ENCODE peak calls at places on chromosome 16, in six cellular contexts. K is neuronal stem cell, C is H1, H is mesenchymal stem cell, E is H9, Q is IMR-90. I is an unnamed sample.

GRCh38 chr16:53372942-53373871 is 61.1 kb upstream of the RBL2 start:
- DNase-seq in K (no peak), C (peak; percentile 87), H (no peak), E (peak; percentile 60), Q (no peak), I (peak; percentile 90)

GRCh38 chr16:564690-565419 is 1.9 kb upstream of the NHLRC4 start:
- DNase-seq in K (no peak), C (no peak), H (no peak), E (no peak), Q (no peak), I (no peak)

GRCh38 chr16:65783709-65784474 is 582.6 kb upstream of the CDH5 start:
- DNase-seq in K (no peak), C (peak; percentile 14), H (no peak), E (no peak), Q (no peak), I (no peak)

GRCh38 chr16:86567701-86568571 is 1.3 kb downstream of the FOXC2 start:
- DNase-seq in K (no peak), C (peak; percentile 75), H (peak; percentile 49), E (peak; percentile 47), Q (peak; percentile 39), I (no peak)

GRCh38 chr16:30570621-30571443 is 682 bp downstream of the ZNF688 start:
- DNase-seq in K (peak; percentile 23), C (peak; percentile 69), H (peak; percentile 65), E (peak; percentile 41), Q (peak; percentile 28), I (peak; percentile 20)

GRCh38 chr16:35749253-35750141 is 2290.1 kb downstream of the TP53TG3F start:
- DNase-seq in K (no peak), C (no peak), H (no peak), E (no peak), Q (no peak), I (no peak)

GRCh38 chr16:87895641-87896141 is 26.4 kb upstream of the SLC7A5 start:
- DNase-seq in K (no peak), C (no peak), H (peak; percentile 32), E (no peak), Q (peak; percentile 52), I (peak; percentile 44)

GRCh38 chr16:27633221-27633620 is 83.3 kb downstream of the KATNIP start:
- DNase-seq in K (no peak), C (no peak), H (no peak), E (no peak), Q (no peak), I (no peak)

GRCh38 chr16:35252356-35252936 is 1793.0 kb downstream of the TP53TG3F start:
- DNase-seq in K (no peak), C (no peak), H (no peak), E (no peak), Q (peak; percentile 1), I (peak; percentile 1)

GRCh38 chr16:56547949-56548567 is 16.8 kb upstream of the MT4 start:
- DNase-seq in K (no peak), C (no peak), H (peak; percentile 6), E (no peak), Q (no peak), I (no peak)

GRCh38 chr16:67181346-67181745 is 2.4 kb downstream of the MATCAP1 start:
- DNase-seq in K (no peak), C (no peak), H (peak; percentile 85), E (no peak), Q (peak; percentile 92), I (no peak)

GRCh38 chr16:1428511-1428910 is 2.4 kb upstream of the PERCC1 start:
- DNase-seq in K (no peak), C (peak; percentile 85), H (peak; percentile 18), E (peak; percentile 83), Q (no peak), I (no peak)

GRCh38 chr16:8741636-8742427 is 55.6 kb downstream of the TMEM186 start:
- DNase-seq in K (no peak), C (no peak), H (no peak), E (no peak), Q (no peak), I (no peak)

GRCh38 chr16:12236491-12237030 is 260.0 kb downstream of the SNX29 start:
- DNase-seq in K (no peak), C (no peak), H (no peak), E (no peak), Q (peak; percentile 20), I (no peak)

GRCh38 chr16:85286970-85287814 is 174.9 kb upstream of the CIBAR2 start:
- DNase-seq in K (no peak), C (no peak), H (peak; percentile 79), E (no peak), Q (peak; percentile 65), I (peak; percentile 42)

GRCh38 chr16:71226229-71227141 is 4.0 kb downstream of the HYDIN start:
- DNase-seq in K (no peak), C (no peak), H (no peak), E (no peak), Q (no peak), I (no peak)
- H3K9me3 ChIP-seq in K (peaks cover 18% of the 10 kb centered on the region), C (peaks cover 12% of the 10 kb centered on the region), H (peaks cover 25% of the 10 kb centered on the region), E (peaks cover 8% of the 10 kb centered on the region), Q (no peaks in the 10 kb centered on the region), I (no peaks in the 10 kb centered on the region)

DNA sequence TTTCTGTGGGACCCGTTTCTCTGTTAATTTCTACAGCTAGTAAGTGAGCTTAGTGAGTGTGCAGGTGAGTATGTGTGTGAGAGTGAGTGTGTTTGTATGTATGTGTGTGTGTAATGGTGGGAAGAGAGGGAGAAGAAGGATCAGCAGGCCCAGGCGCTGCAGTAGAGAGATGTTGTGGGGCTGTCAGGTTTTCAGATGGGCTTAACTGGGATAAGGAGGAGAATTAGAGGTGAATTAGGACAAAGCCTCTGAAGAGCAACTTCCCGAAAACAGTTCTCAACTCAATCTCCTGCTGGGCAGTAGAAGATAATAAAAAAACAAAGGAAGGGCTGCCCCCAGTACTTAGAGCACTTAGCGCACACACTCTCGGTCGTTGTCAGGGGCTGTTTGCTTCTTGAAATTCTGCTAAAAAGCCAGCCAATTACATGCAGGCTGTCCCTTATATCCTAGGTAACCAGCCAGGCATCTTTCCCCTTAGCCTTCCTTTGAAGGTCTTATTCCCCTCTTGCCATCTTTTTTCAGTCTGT is 63.4 kb downstream of the CLEC16A start:
- DNase-seq in K (no peak), C (no peak), H (no peak), E (no peak), Q (no peak), I (no peak)
- H2BK5ac ChIP-seq in K (no peak overlapping the region), C (no peak overlapping the region), H (no peak overlapping the region), E (no peak overlapping the region), Q (peak overlapping the region; percentile 25), I (no peak overlapping the region)

GRCh38 chr16:3304370-3304769 is 860 bp downstream of the TIGD7 start:
- DNase-seq in K (no peak), C (no peak), H (peak; percentile 51), E (no peak), Q (peak; percentile 14), I (peak; percentile 0)
- H3K9me3 ChIP-seq in K (peaks cover 65% of the 10 kb centered on the region), C (peaks cover 40% of the 10 kb centered on the region), H (peaks cover 74% of the 10 kb centered on the region), E (peaks cover 36% of the 10 kb centered on the region), Q (peaks cover 45% of the 10 kb centered on the region), I (peaks cover 18% of the 10 kb centered on the region)

DNA sequence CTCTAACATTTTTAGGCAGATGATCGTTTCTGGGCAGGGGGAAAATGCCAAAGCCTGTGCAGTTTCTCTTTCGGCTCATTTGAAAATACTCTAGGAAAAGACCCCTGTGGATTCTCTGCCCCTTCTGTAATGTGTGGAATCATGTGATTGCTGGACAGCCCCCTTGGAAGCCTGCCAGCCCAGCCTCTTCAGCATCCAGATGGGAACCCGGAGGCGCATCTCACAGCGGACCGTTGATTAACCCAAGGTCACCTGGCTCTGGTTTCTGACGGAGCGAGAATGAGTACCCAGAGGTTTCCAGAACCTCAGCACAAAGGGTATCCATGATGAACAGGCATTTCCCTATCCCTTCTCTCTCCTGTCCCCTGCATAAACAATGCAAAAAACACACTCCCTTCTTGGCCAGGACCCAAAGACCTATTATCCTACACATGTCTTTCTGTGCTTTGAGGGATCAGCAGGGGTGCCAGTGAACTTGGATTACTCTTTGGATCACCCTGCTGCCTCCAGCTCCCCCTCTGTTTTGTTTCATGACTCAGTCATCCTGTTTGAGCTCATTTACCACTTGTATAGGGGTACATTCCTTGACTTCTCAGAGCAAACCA is 957.1 kb upstream of the RBFOX1 start:
- DNase-seq in K (no peak), C (no peak), H (no peak), E (no peak), Q (no peak), I (no peak)
- H2BK5ac ChIP-seq in K (no peak overlapping the region), C (peak overlapping the region; percentile 18), H (no peak overlapping the region), E (no peak overlapping the region), Q (no peak overlapping the region), I (no peak overlapping the region)

GRCh38 chr16:31764103-31764502 is 109.5 kb upstream of the ZNF267 start:
- DNase-seq in K (no peak), C (no peak), H (no peak), E (no peak), Q (no peak), I (no peak)
- H3K9me3 ChIP-seq in K (peaks cover 68% of the 10 kb centered on the region), C (peaks cover 56% of the 10 kb centered on the region), H (peaks cover 85% of the 10 kb centered on the region), E (peaks cover 50% of the 10 kb centered on the region), Q (peaks cover 38% of the 10 kb centered on the region), I (peaks cover 8% of the 10 kb centered on the region)

GRCh38 chr16:71882505-71883192 is 1.3 kb downstream of the ZNF821 start:
- DNase-seq in K (peak; percentile 82), C (peak; percentile 83), H (peak; percentile 85), E (peak; percentile 57), Q (peak; percentile 75), I (peak; percentile 75)
- H2BK5ac ChIP-seq in K (no peak overlapping the region), C (no peak overlapping the region), H (no peak overlapping the region), E (no peak overlapping the region), Q (no peak overlapping the region), I (no peak overlapping the region)

DNA sequence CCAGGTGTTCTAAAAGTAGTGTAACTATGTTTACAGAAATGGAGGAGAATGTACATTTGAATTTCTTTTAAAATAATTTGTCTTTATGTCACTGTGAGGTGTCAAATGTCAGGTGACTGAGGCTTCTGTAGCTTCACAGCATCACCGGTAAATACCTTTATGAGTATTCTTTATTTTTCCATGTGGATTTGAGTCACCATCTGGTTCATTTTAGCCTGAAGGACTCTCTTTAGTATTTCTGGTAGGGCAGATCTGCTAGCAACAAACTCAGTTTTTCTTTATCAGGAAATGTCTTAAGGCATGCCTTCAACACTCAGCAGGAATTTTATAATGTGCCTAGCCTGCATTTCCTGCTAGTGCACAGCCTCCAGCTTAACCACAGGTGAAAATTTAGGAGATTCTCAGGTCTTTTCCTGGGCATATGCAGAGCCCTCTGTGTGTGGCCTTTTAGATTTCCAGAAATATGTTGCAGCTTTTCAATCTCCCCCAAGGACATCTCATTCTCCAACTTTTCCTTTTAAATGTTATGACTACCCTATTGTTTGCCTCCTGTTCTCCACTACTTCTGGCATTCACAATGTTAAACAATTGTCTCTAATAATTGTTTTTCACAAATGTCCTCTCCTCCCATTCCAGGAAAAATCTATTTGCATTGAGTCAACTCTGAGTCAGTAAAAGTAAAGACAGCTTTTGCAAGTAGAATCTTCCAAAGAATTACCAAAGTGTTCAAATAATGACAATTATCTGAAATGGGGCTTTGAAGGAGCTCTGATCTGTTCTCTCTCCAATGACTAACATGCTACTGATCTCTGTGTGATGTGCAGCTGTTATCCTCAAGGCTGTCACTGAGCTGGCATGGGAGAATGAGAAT is 239.4 kb upstream of the CPHXL start:
- DNase-seq in K (no peak), C (no peak), H (peak; percentile 1), E (no peak), Q (no peak), I (peak; percentile 52)
- H3K9me3 ChIP-seq in K (no peaks in the 10 kb centered on the region), C (no peaks in the 10 kb centered on the region), H (no peaks in the 10 kb centered on the region), E (no peaks in the 10 kb centered on the region), Q (no peaks in the 10 kb centered on the region), I (no peaks in the 10 kb centered on the region)

I was measured in trophoblast cell.